ENCODE peak calls at places on chromosomes 12 and 14, in four cellular contexts. One of them, this sample, is unnamed.

GRCh38 chr14:20524027-20524426 is 18.7 kb downstream of the RNASE10 start:
- DNase-seq in GM12878: no peak
- DNase-seq in K562: no peak
- DNase-seq in SK-N-SH: no peak
- DNase-seq in this sample: no peak

GRCh38 chr14:70619708-70620107 is 19.3 kb upstream of the MED6 start:
- DNase-seq in K562: no peak
- DNase-seq in SK-N-SH: no peak
- DNase-seq in GM12878: no peak
- DNase-seq in this sample: no peak

GRCh38 chr12:2679068-2679815 is 115.5 kb upstream of the FKBP4 start:
- DNase-seq in SK-N-SH: no peak
- DNase-seq in GM12878: no peak
- DNase-seq in K562: no peak
- DNase-seq in this sample: no peak

GRCh38 chr14:96635850-96636249 is 133.7 kb downstream of the PAPOLA start:
- DNase-seq in K562: no peak
- DNase-seq in SK-N-SH: peak; percentile 1
- DNase-seq in GM12878: no peak
- DNase-seq in this sample: no peak

GRCh38 chr12:46492471-46493351 is 120.1 kb upstream of the SLC38A2 start:
- DNase-seq in GM12878: no peak
- DNase-seq in SK-N-SH: no peak
- DNase-seq in K562: no peak
- DNase-seq in this sample: peak; percentile 100

GRCh38 chr12:102475355-102475754 is 5.0 kb downstream of the IGF1 start:
- DNase-seq in SK-N-SH: no peak
- DNase-seq in K562: no peak
- DNase-seq in GM12878: no peak
- DNase-seq in this sample: no peak

GRCh38 chr14:104287301-104288009 is 149.1 kb downstream of the KIF26A start:
- DNase-seq in K562: no peak
- DNase-seq in SK-N-SH: no peak
- DNase-seq in GM12878: no peak
- DNase-seq in this sample: no peak

GRCh38 chr12:26056335-26056734 is 68.5 kb downstream of the BHLHE41 start:
- DNase-seq in SK-N-SH: no peak
- DNase-seq in K562: no peak
- DNase-seq in GM12878: no peak
- DNase-seq in this sample: no peak

GRCh38 chr12:49789992-49790391 is 38.2 kb downstream of the NCKAP5L start:
- DNase-seq in K562: no peak
- DNase-seq in SK-N-SH: no peak
- DNase-seq in GM12878: no peak
- DNase-seq in this sample: peak; percentile 37

GRCh38 chr14:91063119-91063518 is 2.7 kb upstream of the RPS6KA5 start:
- DNase-seq in K562: peak; percentile 31
- DNase-seq in SK-N-SH: no peak
- DNase-seq in GM12878: peak; percentile 60
- DNase-seq in this sample: peak; percentile 16

GRCh38 chr12:114993202-114993601 is 309.2 kb upstream of the TBX3 start:
- DNase-seq in K562: no peak
- DNase-seq in SK-N-SH: no peak
- DNase-seq in GM12878: no peak
- DNase-seq in this sample: no peak

GRCh38 chr12:131381716-131382430 is 329.0 kb upstream of the SFSWAP start:
- DNase-seq in SK-N-SH: no peak
- DNase-seq in GM12878: no peak
- DNase-seq in K562: no peak
- DNase-seq in this sample: no peak

GRCh38 chr12:5442251-5443006 is 10.5 kb downstream of the NTF3 start:
- DNase-seq in GM12878: no peak
- DNase-seq in SK-N-SH: peak; percentile 55
- DNase-seq in K562: peak; percentile 44
- DNase-seq in this sample: peak; percentile 34

GRCh38 chr14:93064411-93065271 is 51.1 kb downstream of the ITPK1 start:
- DNase-seq in K562: no peak
- DNase-seq in SK-N-SH: no peak
- DNase-seq in GM12878: no peak
- DNase-seq in this sample: no peak

GRCh38 chr14:92792885-92793284 is 1.2 kb upstream of the GOLGA5 start:
- DNase-seq in GM12878: no peak
- DNase-seq in K562: no peak
- DNase-seq in SK-N-SH: no peak
- DNase-seq in this sample: no peak

GRCh38 chr14:69204753-69205152 is 13.5 kb downstream of the EXD2 start:
- DNase-seq in K562: no peak
- DNase-seq in GM12878: no peak
- DNase-seq in SK-N-SH: no peak
- DNase-seq in this sample: no peak

DNA sequence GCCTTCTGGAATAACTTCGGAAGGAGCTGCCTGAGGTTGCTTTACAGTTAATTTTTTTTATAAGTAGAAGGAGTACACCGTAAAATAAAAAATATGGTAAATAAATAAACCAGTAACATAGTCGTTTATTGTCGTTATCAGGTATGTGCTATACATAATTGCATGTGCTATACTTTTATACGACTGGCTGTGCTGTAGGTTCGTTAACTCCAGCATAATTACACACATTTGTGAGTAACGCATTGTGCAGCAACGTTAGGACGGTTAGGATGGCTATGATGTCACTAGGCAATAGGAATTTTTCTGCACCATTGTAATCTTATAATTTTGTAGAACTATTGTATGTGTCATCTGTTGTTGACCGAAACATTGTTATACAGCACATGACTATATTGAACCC is 8.5 kb downstream of the EXD2 start:
- DNase-seq in GM12878: no peak
- DNase-seq in SK-N-SH: no peak
- DNase-seq in K562: no peak
- DNase-seq in this sample: no peak
- TF ChIP-seq NFIC in GM12878: no peak
- TF ChIP-seq NFIC in SK-N-SH: no peak
- TF ChIP-seq NFIC in K562: no peak
- TF ChIP-seq NFIC in this sample: no peak

DNA sequence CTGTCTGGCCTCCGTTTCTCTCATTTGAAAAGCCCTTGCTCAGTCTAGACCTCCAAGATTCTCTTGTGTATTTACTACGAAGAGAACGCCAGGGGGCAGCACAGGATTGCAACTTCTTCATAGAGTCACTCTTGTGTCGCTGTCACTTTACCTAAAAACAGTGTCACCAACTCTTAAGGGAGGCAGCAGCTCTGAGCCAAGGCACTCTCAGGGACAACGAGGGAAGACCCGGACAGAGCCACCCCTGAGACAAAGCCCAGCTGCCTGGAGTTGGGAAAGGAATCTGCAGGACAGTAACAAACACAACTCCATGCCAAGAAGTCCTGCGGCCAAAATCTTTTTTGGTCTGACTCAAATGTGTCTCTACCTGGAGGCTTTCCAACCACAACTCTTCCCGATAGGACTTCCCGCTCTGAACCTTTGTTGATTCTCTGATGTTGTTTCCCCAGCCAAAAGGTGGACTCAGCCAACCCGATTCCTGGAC is 9.6 kb upstream of the RPAP3 start:
- DNase-seq in GM12878: no peak
- DNase-seq in SK-N-SH: peak; percentile 63
- DNase-seq in K562: peak; percentile 92
- DNase-seq in this sample: peak; percentile 76
- TF ChIP-seq NFIC in GM12878: no peak
- TF ChIP-seq NFIC in SK-N-SH: no peak
- TF ChIP-seq NFIC in K562: no peak
- TF ChIP-seq NFIC in this sample: no peak

GRCh38 chr12:104134882-104135281 is 3.1 kb downstream of the NFYB start:
- DNase-seq in K562: no peak
- DNase-seq in GM12878: no peak
- DNase-seq in SK-N-SH: no peak
- DNase-seq in this sample: no peak
- TF ChIP-seq NFIC in K562: no peak
- TF ChIP-seq NFIC in GM12878: no peak
- TF ChIP-seq NFIC in SK-N-SH: no peak
- TF ChIP-seq NFIC in this sample: no peak

DNA sequence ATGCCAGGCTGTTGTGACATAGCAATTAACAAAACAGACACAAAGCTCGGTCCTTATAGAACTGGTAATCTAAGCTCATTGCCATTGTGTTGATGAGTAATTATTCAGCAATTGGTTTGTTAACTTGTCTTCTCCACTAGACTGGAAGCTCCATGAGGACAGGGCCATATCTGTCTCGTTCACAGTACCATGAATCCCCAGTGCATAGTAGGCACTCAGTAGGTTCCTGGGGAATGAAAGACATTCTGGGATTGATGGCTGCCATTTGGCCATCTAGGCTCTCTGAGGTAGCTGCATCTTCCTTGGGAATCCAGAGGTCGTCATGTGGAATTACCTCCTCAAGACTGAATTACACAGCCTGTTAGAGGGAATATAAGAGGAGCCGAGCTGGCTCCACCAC is 177.3 kb downstream of the CHST11 start:
- DNase-seq in GM12878: no peak
- DNase-seq in K562: no peak
- DNase-seq in SK-N-SH: no peak
- DNase-seq in this sample: no peak
- TF ChIP-seq NFIC in GM12878: no peak
- TF ChIP-seq NFIC in K562: no peak
- TF ChIP-seq NFIC in SK-N-SH: no peak
- TF ChIP-seq NFIC in this sample: no peak

GRCh38 chr12:118999107-118999506 is 17.8 kb downstream of the SRRM4 start:
- DNase-seq in K562: no peak
- DNase-seq in GM12878: no peak
- DNase-seq in SK-N-SH: peak; percentile 19
- DNase-seq in this sample: no peak

GRCh38 chr12:119006749-119007148 is 25.4 kb downstream of the SRRM4 start:
- DNase-seq in GM12878: no peak
- DNase-seq in K562: no peak
- DNase-seq in SK-N-SH: peak; percentile 74
- DNase-seq in this sample: no peak

GRCh38 chr12:119008691-119009221 is 27.4 kb downstream of the SRRM4 start:
- DNase-seq in SK-N-SH: peak; percentile 74
- DNase-seq in K562: no peak
- DNase-seq in GM12878: no peak
- DNase-seq in this sample: no peak

GRCh38 chr12:119005832-119006360 is 24.6 kb downstream of the SRRM4 start:
- DNase-seq in GM12878: no peak
- DNase-seq in SK-N-SH: peak; percentile 21
- DNase-seq in K562: no peak
- DNase-seq in this sample: no peak

DNA sequence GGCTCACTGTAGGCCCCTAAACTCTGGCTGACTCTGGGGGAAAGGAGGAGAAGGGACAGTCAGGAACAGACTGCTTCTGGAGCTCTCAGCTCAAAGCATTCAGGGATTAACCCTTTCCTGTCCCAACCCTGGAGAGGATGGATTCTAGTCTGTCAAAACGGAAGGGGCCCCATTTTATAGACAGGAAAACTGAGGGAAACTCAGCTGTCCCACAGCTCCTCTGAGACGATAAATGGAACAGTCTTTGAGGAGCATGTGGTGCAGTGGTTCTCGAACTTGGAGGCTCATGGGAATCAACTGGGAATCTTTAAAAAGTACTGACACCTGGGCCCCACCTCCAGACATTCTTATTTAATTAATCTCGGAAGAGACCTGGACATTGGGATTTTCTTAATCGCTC is 23.7 kb downstream of the SRRM4 start:
- DNase-seq in K562: no peak
- DNase-seq in SK-N-SH: no peak
- DNase-seq in GM12878: no peak
- DNase-seq in this sample: no peak
- TF ChIP-seq NFIC in K562: no peak
- TF ChIP-seq NFIC in SK-N-SH: no peak
- TF ChIP-seq NFIC in GM12878: no peak
- TF ChIP-seq NFIC in this sample: no peak

DNA sequence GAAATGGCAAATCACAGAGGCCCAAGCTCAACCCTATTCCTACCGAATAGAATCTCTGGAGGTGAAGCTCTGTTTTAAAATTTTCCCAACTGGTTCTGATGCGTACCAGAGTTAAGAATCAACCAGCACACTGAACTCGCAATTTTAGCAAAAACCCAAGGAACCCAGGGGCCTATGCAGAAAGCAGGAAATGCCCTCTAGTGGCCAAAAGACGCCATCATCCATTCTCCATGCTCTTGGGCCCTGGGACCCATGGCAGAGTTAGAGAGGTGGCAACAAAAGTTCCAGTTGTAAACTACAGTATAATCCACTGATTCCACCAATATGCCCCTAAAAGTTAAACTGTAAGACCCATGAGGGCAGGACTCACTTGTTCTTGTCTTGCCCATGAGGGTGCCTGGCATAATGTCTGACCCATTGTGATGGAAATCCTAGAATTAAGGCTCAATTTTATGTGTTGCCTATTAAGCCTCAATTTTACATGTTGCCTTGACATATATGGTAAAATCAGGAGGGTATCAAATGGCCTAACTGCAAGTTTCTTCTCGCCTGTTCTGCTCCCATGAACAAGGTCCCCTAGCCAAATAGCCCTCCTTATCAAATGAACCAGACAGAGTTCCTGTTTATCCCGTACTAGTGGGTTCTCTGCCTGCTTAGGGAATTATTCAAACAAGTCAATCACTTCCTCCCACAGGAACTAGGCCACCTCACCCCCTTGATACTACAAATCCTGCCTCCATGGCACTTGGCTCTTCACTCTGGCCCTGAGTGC is 137.5 kb upstream of the CPM start:
- DNase-seq in K562: peak; percentile 66
- DNase-seq in GM12878: no peak
- DNase-seq in SK-N-SH: peak; percentile 56
- DNase-seq in this sample: peak; percentile 56
- TF ChIP-seq NFIC in K562: no peak
- TF ChIP-seq NFIC in GM12878: no peak
- TF ChIP-seq NFIC in SK-N-SH: no peak
- TF ChIP-seq NFIC in this sample: no peak

DNA sequence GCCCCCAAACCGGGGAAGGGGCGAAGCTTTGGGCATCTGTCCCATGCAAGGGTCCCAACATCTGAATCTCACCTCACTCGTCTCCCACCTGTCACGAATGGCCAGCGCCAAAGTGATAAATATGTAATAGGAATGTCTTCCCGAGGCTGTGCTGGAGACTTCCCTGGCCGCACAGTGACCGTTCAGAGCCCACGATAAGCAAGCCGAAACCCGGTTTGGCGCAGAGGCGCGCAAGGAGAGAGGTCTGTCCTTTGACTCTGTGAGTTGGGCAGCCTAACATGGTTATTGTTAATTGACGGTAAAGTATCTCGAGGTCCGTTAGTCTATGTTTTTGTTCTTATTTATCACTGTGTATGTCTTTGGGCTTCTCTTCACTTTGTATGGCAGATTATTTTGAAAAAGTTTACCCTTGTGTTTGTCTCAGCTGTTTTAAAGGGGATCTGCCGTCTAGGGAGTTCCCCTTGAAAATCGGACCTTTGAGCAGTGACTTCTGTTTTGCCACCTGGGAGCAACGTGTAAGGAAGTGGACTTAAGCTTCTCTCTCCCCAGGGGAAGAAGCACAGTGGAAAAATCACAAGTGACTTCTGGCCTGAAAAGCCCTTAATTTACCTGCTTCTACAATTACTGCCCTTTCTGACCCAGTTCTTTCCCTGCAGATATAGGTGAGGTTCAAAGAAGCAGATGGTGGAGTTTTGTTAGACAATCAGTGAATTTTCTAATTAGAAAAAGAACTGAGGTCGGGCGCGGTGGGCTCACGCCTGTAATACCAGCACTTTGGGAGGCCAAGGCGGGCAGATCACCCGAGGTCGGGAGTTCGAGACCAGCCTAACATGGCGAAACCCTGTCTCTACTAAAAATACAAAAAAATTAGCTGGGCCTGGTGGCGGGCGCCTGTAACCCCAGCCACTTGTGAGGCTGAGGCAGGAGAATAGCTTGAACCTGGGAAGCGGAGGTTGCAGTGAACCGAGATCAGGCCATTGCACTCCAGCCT is 1.1 kb upstream of the TM9SF1 start:
- DNase-seq in GM12878: peak; percentile 36
- DNase-seq in K562: peak; percentile 50
- DNase-seq in SK-N-SH: no peak
- DNase-seq in this sample: peak; percentile 67
- TF ChIP-seq NFIC in GM12878: no peak
- TF ChIP-seq NFIC in K562: peak; percentile 44
- TF ChIP-seq NFIC in SK-N-SH: no peak
- TF ChIP-seq NFIC in this sample: no peak

This sample was measured in HepG2.